ENCODE peak calls at places on chromosome 21, in seven cellular contexts. E is psoas muscle, Y is GM12865, K is T-helper 17 cell, P is uterus, S is OCI-LY7, Z is mesothelial cell of epicardium. I is an unnamed sample.
A peak's percentile ranks its signal among the peaks of the same experiment; 100 is the strongest.

GRCh38 chr21:45403825-45404725 is 890 bp upstream of the COL18A1 start:
- DNase-seq in E (peak; percentile 67), Y (no peak), K (no peak), P (peak; percentile 86), S (no peak), Z (peak; percentile 62), I (no peak)

GRCh38 chr21:42617476-42617875 is 35.9 kb upstream of the PDE9A start:
- DNase-seq in E (no peak), Y (no peak), K (no peak), P (no peak), S (no peak), Z (no peak), I (no peak)

GRCh38 chr21:45543710-45544448 is 1.6 kb upstream of the SLC19A1 start:
- DNase-seq in E (no peak), Y (no peak), K (no peak), P (peak; percentile 14), S (no peak), Z (peak; percentile 40), I (no peak)

GRCh38 chr21:38234395-38235142 is 22.2 kb upstream of the KCNJ15 start:
- DNase-seq in E (no peak), Y (no peak), K (no peak), P (no peak), S (no peak), Z (no peak), I (no peak)

GRCh38 chr21:39098696-39099111 is 84.5 kb downstream of the PSMG1 start:
- DNase-seq in E (no peak), Y (no peak), K (no peak), P (no peak), S (no peak), Z (no peak), I (no peak)

GRCh38 chr21:45354970-45355369 is 50.0 kb upstream of the COL18A1 start:
- DNase-seq in E (no peak), Y (no peak), K (no peak), P (no peak), S (no peak), Z (no peak), I (no peak)

GRCh38 chr21:15001773-15002647 is 62.8 kb downstream of the NRIP1 start:
- DNase-seq in E (no peak), Y (peak; percentile 24), K (no peak), P (no peak), S (no peak), Z (no peak), I (no peak)

GRCh38 chr21:44764319-44765230 is 37.0 kb downstream of the UBE2G2 start:
- DNase-seq in E (no peak), Y (no peak), K (no peak), P (no peak), S (no peak), Z (peak; percentile 29), I (no peak)

GRCh38 chr21:27201197-27201596 is 234.3 kb upstream of the ADAMTS5 start:
- DNase-seq in E (no peak), Y (no peak), K (no peak), P (no peak), S (no peak), Z (no peak), I (no peak)

GRCh38 chr21:25342811-25343210 is 264.5 kb downstream of the MRPL39 start:
- DNase-seq in E (no peak), Y (no peak), K (no peak), P (no peak), S (no peak), Z (no peak), I (no peak)

GRCh38 chr21:42495765-42496119 is 282 bp downstream of the RSPH1 start:
- DNase-seq in E (no peak), Y (no peak), K (no peak), P (no peak), S (no peak), Z (no peak), I (no peak)

GRCh38 chr21:42941696-42942085 is 16.3 kb upstream of the ERVH48-1 start:
- DNase-seq in E (no peak), Y (no peak), K (no peak), P (no peak), S (no peak), Z (no peak), I (no peak)

GRCh38 chr21:33078907-33079582 is 9.1 kb downstream of the OLIG1 start:
- DNase-seq in E (no peak), Y (peak; percentile 89), K (no peak), P (no peak), S (no peak), Z (no peak), I (peak; percentile 73)

GRCh38 chr21:42448683-42449082 is 45.0 kb downstream of the UBASH3A start:
- DNase-seq in E (no peak), Y (no peak), K (no peak), P (no peak), S (no peak), Z (no peak), I (no peak)

GRCh38 chr21:25191141-25191540 is 416.1 kb downstream of the MRPL39 start:
- DNase-seq in E (no peak), Y (peak; percentile 73), K (no peak), P (no peak), S (no peak), Z (no peak), I (no peak)

GRCh38 chr21:37636152-37636860 is 269.7 kb downstream of the DYRK1A start:
- DNase-seq in E (no peak), Y (no peak), K (no peak), P (no peak), S (no peak), Z (no peak), I (no peak)

GRCh38 chr21:27572681-27573080 is 605.8 kb upstream of the ADAMTS5 start:
- DNase-seq in E (no peak), Y (no peak), K (no peak), P (no peak), S (no peak), Z (no peak), I (no peak)

GRCh38 chr21:25657140-25657539 is 18.1 kb downstream of the JAM2 start:
- DNase-seq in E (no peak), Y (no peak), K (no peak), P (no peak), S (no peak), Z (no peak), I (no peak)

GRCh38 chr21:35291963-35292627 is 243.0 kb upstream of the RUNX1 start:
- DNase-seq in E (no peak), Y (no peak), K (no peak), P (no peak), S (no peak), Z (no peak), I (no peak)

GRCh38 chr21:46325073-46325912 is 1.3 kb downstream of the PCNT start:
- DNase-seq in E (peak; percentile 35), Y (peak; percentile 64), K (peak; percentile 17), P (peak; percentile 48), S (peak; percentile 60), Z (peak; percentile 67), I (peak; percentile 78)

GRCh38 chr21:42120056-42120903 is 49.2 kb downstream of the UMODL1 start:
- DNase-seq in E (no peak), Y (peak; percentile 66), K (no peak), P (no peak), S (peak; percentile 95), Z (no peak), I (peak; percentile 91)

GRCh38 chr21:14260459-14260764 is 44.5 kb downstream of the RBM11 start:
- DNase-seq in E (no peak), Y (no peak), K (no peak), P (no peak), S (no peak), Z (no peak), I (no peak)

GRCh38 chr21:34881894-34882371 is 167.2 kb downstream of the RUNX1 start:
- DNase-seq in E (no peak), Y (no peak), K (no peak), P (no peak), S (no peak), Z (no peak), I (no peak)

GRCh38 chr21:36859744-36860501 is 106.5 kb downstream of the HLCS start:
- DNase-seq in E (peak; percentile 72), Y (peak; percentile 48), K (no peak), P (peak; percentile 31), S (peak; percentile 61), Z (no peak), I (peak; percentile 82)

GRCh38 chr21:35529141-35529863 is 480.2 kb upstream of the RUNX1 start:
- DNase-seq in E (no peak), Y (peak; percentile 43), K (no peak), P (no peak), S (peak; percentile 17), Z (no peak), I (peak; percentile 44)

GRCh38 chr21:46021978-46022544 is 40.5 kb downstream of the COL6A1 start:
- DNase-seq in E (peak; percentile 79), Y (no peak), K (no peak), P (peak; percentile 73), S (no peak), Z (no peak), I (no peak)

GRCh38 chr21:35139382-35139715 is 90.2 kb upstream of the RUNX1 start:
- DNase-seq in E (no peak), Y (no peak), K (no peak), P (no peak), S (no peak), Z (no peak), I (no peak)

GRCh38 chr21:45122432-45123132 is 48.2 kb downstream of the ADARB1 start:
- DNase-seq in E (no peak), Y (no peak), K (no peak), P (no peak), S (peak; percentile 54), Z (no peak), I (no peak)

GRCh38 chr21:26513212-26513611 is 59.9 kb downstream of the CYYR1 start:
- DNase-seq in E (no peak), Y (no peak), K (no peak), P (no peak), S (no peak), Z (no peak), I (no peak)

GRCh38 chr21:42480736-42481135 is 15.3 kb downstream of the RSPH1 start:
- DNase-seq in E (no peak), Y (no peak), K (no peak), P (no peak), S (no peak), Z (no peak), I (no peak)